ENCODE peak calls at places on chromosomes 16 and 17, in four cellular contexts. O is K562, K is GM12878, T is HepG2. M is an unnamed sample.

GRCh38 chr17:61487668-61488595 is 35.7 kb downstream of the TBX4 start:
- DNase-seq in K (no peak), T (no peak), O (no peak), M (no peak)

GRCh38 chr17:14464741-14465140 is 163.9 kb downstream of the HS3ST3B1 start:
- DNase-seq in O (no peak), T (no peak), K (no peak), M (no peak)

GRCh38 chr17:55177159-55177913 is 87.4 kb upstream of the HLF start:
- DNase-seq in K (no peak), O (no peak), T (peak), M (peak)

GRCh38 chr16:73056383-73056782 is 8.5 kb upstream of the ZFHX3 start:
- DNase-seq in O (no peak), T (no peak), K (no peak), M (no peak)

GRCh38 chr17:78174332-78174869 is 6.0 kb downstream of the SYNGR2 start:
- DNase-seq in K (no peak), T (no peak), O (no peak), M (no peak)

GRCh38 chr17:74452841-74453661 is 13.4 kb upstream of the CD300A start:
- DNase-seq in T (no peak), O (no peak), K (no peak), M (peak)

GRCh38 chr17:78356163-78356713 is 3.6 kb downstream of the SOCS3 start:
- DNase-seq in T (no peak), O (no peak), K (peak), M (peak)

GRCh38 chr17:32310927-32311568 is 30.9 kb downstream of the C17orf75 start:
- DNase-seq in O (no peak), T (no peak), K (no peak), M (no peak)

GRCh38 chr16:22075776-22076175 is 16.6 kb upstream of the VWA3A start:
- DNase-seq in K (no peak), O (no peak), T (no peak), M (no peak)

GRCh38 chr17:11388061-11388460 is 147.0 kb downstream of the SHISA6 start:
- DNase-seq in K (no peak), O (no peak), T (no peak), M (no peak)

GRCh38 chr17:40095944-40096791 is 4.2 kb downstream of the NR1D1 start:
- DNase-seq in K (peak), O (no peak), T (no peak), M (no peak)

GRCh38 chr17:28612936-28613872 is 781 bp downstream of the RSKR start:
- DNase-seq in T (peak), O (peak), K (no peak), M (peak)

GRCh38 chr17:5509482-5509881 is 23.1 kb downstream of the MIS12 start:
- DNase-seq in O (no peak), K (no peak), T (no peak), M (no peak)

GRCh38 chr17:50304781-50305404 is 30.6 kb downstream of the TMEM92 start:
- DNase-seq in T (no peak), O (no peak), K (no peak), M (no peak)

GRCh38 chr16:897200-897543 is 73.6 kb downstream of the LMF1 start:
- DNase-seq in T (no peak), K (no peak), O (no peak), M (no peak)

GRCh38 chr16:81923296-81923695 is 88.0 kb downstream of the SDR42E1 start:
- DNase-seq in T (no peak), K (no peak), O (no peak), M (no peak)

GRCh38 chr17:81720267-81721071 is 8.4 kb downstream of the SLC25A10 start:
- DNase-seq in K (no peak), O (no peak), T (no peak), M (no peak)

GRCh38 chr17:9971991-9972390 is 66.9 kb upstream of the RCVRN start:
- DNase-seq in O (no peak), K (no peak), T (no peak), M (no peak)

GRCh38 chr17:33639103-33639991 is 346.3 kb upstream of the ASIC2 start:
- DNase-seq in T (no peak), O (no peak), K (no peak), M (no peak)

GRCh38 chr16:6777624-6778023 is 555.0 kb upstream of the RBFOX1 start:
- DNase-seq in K (no peak), T (no peak), O (no peak), M (no peak)

GRCh38 chr17:82241926-82242697 is 13.3 kb downstream of the SLC16A3 start:
- DNase-seq in T (peak), O (peak), K (no peak), M (no peak)

GRCh38 chr17:42118545-42118944 is 2.6 kb downstream of the KAT2A start:
- DNase-seq in T (peak), K (no peak), O (peak), M (peak)

GRCh38 chr16:89489040-89489721 is 1.2 kb downstream of the ANKRD11 start:
- DNase-seq in K (peak), T (peak), O (peak), M (peak)

DNA sequence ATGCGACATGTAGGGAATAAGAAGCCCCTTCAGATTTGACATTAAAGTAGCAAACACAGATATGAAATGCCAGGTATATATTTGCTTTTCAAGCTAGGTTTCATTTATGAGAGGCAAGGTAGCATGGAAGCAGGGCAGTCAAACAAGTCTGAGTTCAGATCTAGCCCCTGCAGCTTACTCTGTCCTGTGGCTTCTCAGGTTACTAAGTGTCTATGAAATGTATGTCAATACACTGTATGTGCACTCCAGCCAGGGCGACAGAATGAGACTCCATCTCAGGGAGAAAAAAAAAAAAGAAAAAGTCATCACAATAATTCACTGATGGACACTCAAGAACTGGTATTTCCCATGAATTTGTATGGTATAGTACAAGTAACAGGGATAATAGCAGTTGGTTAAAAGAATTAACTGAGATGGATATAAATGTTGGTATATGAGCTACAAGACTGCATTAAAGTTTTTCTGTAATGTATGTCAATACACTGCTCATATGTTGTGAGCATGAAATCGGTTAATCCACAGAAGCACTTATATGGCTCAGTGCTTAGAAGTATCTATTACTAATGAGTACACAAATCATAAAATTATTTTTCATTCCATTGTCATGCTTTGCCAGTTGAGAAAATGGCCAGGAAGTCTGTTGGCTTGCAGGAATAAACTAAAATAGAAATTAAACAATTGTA is 2.9 kb upstream of the WSB1 start:
- DNase-seq in T (peak), O (no peak), K (no peak), M (no peak)
- TF ChIP-seq TCF7 in T (no peak), O (no peak), K (no peak), M (no peak)

DNA sequence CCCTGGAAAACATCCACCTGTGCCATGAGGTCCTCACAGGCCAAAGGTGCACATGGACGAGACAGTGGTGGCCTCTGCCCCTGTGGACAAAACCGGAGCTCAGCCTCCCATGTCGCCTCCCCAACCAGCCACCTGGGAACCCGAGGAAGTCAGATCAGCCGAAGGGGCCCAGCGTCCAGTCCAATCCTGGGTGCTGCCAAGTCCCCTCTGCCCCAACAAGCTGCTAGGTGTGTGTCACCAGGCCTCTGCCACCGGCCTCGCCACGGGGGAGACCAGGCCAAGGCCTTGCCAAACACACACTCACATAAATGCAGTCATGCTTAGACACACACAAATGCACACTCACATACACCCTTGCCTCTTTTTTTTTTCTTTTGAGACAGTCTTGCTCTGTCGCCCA is 167.8 kb downstream of the RBFOX3 start:
- DNase-seq in O (no peak), T (no peak), K (no peak), M (no peak)
- TF ChIP-seq CTCF in O (no peak), T (no peak), K (no peak), M (no peak)

GRCh38 chr16:74862743-74863244 is 88.2 kb upstream of the FA2H start:
- DNase-seq in O (peak), K (peak), T (peak), M (no peak)
- TF ChIP-seq ATF3 in O (no peak), K (no peak), T (no peak), M (no peak)

GRCh38 chr17:67051837-67052236 is 7.5 kb downstream of the CACNG1 start:
- DNase-seq in K (no peak), O (no peak), T (no peak), M (no peak)

GRCh38 chr17:67053438-67054000 is 9.2 kb downstream of the CACNG1 start:
- DNase-seq in T (no peak), O (no peak), K (no peak), M (no peak)

GRCh38 chr17:67054011-67054591 is 9.7 kb downstream of the CACNG1 start:
- DNase-seq in T (no peak), K (no peak), O (no peak), M (no peak)

GRCh38 chr17:67054608-67055007 is 10.3 kb downstream of the CACNG1 start:
- DNase-seq in O (no peak), K (no peak), T (no peak), M (no peak)

GRCh38 chr17:67052720-67053437 is 8.5 kb downstream of the CACNG1 start:
- DNase-seq in T (no peak), K (no peak), O (no peak), M (no peak)
- TF ChIP-seq TCF7 in T (no peak), K (no peak), O (no peak), M (no peak)

GRCh38 chr17:56679148-56679766 is 85.8 kb downstream of the NOG start:
- DNase-seq in K (no peak), T (peak), O (peak), M (no peak)
- TF ChIP-seq CTCF in K (peak), T (peak), O (peak), M (peak)

M was measured in WTC11.